ENCODE peak calls at places on chromosomes 1 and 21, in nine cellular contexts. One of them, this sample, is unnamed.

GRCh38 chr1:246569248-246570238 is 3.3 kb downstream of the CNST start:
- DNase-seq in iris pigment epithelial cell: peak; percentile 54
- DNase-seq in T-helper 9 cell: peak; percentile 6
- DNase-seq in NB4: peak; percentile 12
- DNase-seq in GF-D8: peak; percentile 24
- DNase-seq in osteocyte: no peak
- DNase-seq in trophoblast cell: no peak
- DNase-seq in psoas muscle: no peak
- DNase-seq in activated gamma-delta T cell treated with Interleukin-2 at 50 U/mL for 16 hours: peak; percentile 6
- DNase-seq in this sample: peak; percentile 20

GRCh38 chr1:153532161-153532560 is 3.6 kb downstream of the S100A6 start:
- DNase-seq in psoas muscle: no peak
- DNase-seq in T-helper 9 cell: peak; percentile 17
- DNase-seq in iris pigment epithelial cell: no peak
- DNase-seq in trophoblast cell: no peak
- DNase-seq in activated gamma-delta T cell treated with Interleukin-2 at 50 U/mL for 16 hours: peak; percentile 46
- DNase-seq in GF-D8: no peak
- DNase-seq in osteocyte: no peak
- DNase-seq in NB4: peak; percentile 85
- DNase-seq in this sample: no peak

GRCh38 chr21:42845296-42845965 is 33.9 kb downstream of the WDR4 start:
- DNase-seq in T-helper 9 cell: no peak
- DNase-seq in iris pigment epithelial cell: no peak
- DNase-seq in activated gamma-delta T cell treated with Interleukin-2 at 50 U/mL for 16 hours: no peak
- DNase-seq in GF-D8: no peak
- DNase-seq in NB4: no peak
- DNase-seq in trophoblast cell: no peak
- DNase-seq in osteocyte: no peak
- DNase-seq in psoas muscle: peak; percentile 66
- DNase-seq in this sample: no peak

GRCh38 chr1:2604854-2605753 is 18.5 kb downstream of the PRXL2B start:
- DNase-seq in activated gamma-delta T cell treated with Interleukin-2 at 50 U/mL for 16 hours: no peak
- DNase-seq in osteocyte: no peak
- DNase-seq in NB4: no peak
- DNase-seq in GF-D8: no peak
- DNase-seq in T-helper 9 cell: no peak
- DNase-seq in psoas muscle: peak; percentile 33
- DNase-seq in iris pigment epithelial cell: no peak
- DNase-seq in trophoblast cell: no peak
- DNase-seq in this sample: no peak

GRCh38 chr1:247843411-247843810 is 1.7 kb upstream of the OR11L1 start:
- DNase-seq in T-helper 9 cell: no peak
- DNase-seq in activated gamma-delta T cell treated with Interleukin-2 at 50 U/mL for 16 hours: no peak
- DNase-seq in iris pigment epithelial cell: no peak
- DNase-seq in osteocyte: no peak
- DNase-seq in trophoblast cell: no peak
- DNase-seq in GF-D8: no peak
- DNase-seq in psoas muscle: no peak
- DNase-seq in NB4: no peak
- DNase-seq in this sample: no peak

GRCh38 chr1:182080955-182081582 is 19.6 kb upstream of the ZNF648 start:
- DNase-seq in trophoblast cell: no peak
- DNase-seq in osteocyte: peak; percentile 32
- DNase-seq in activated gamma-delta T cell treated with Interleukin-2 at 50 U/mL for 16 hours: no peak
- DNase-seq in iris pigment epithelial cell: peak; percentile 51
- DNase-seq in NB4: peak; percentile 81
- DNase-seq in psoas muscle: no peak
- DNase-seq in T-helper 9 cell: no peak
- DNase-seq in GF-D8: peak; percentile 24
- DNase-seq in this sample: no peak

GRCh38 chr1:231606712-231607111 is 19.9 kb upstream of the DISC1 start:
- DNase-seq in activated gamma-delta T cell treated with Interleukin-2 at 50 U/mL for 16 hours: no peak
- DNase-seq in T-helper 9 cell: no peak
- DNase-seq in GF-D8: no peak
- DNase-seq in trophoblast cell: peak; percentile 42
- DNase-seq in iris pigment epithelial cell: peak; percentile 25
- DNase-seq in psoas muscle: no peak
- DNase-seq in osteocyte: no peak
- DNase-seq in NB4: no peak
- DNase-seq in this sample: no peak

GRCh38 chr1:217769768-217770167 is 138.6 kb downstream of the SPATA17 start:
- DNase-seq in trophoblast cell: no peak
- DNase-seq in osteocyte: no peak
- DNase-seq in activated gamma-delta T cell treated with Interleukin-2 at 50 U/mL for 16 hours: no peak
- DNase-seq in psoas muscle: no peak
- DNase-seq in T-helper 9 cell: no peak
- DNase-seq in iris pigment epithelial cell: no peak
- DNase-seq in NB4: no peak
- DNase-seq in GF-D8: no peak
- DNase-seq in this sample: no peak

GRCh38 chr1:42741706-42742105 is 1.7 kb upstream of the CLDN19 start:
- DNase-seq in GF-D8: no peak
- DNase-seq in osteocyte: no peak
- DNase-seq in NB4: no peak
- DNase-seq in iris pigment epithelial cell: no peak
- DNase-seq in psoas muscle: no peak
- DNase-seq in T-helper 9 cell: no peak
- DNase-seq in trophoblast cell: no peak
- DNase-seq in activated gamma-delta T cell treated with Interleukin-2 at 50 U/mL for 16 hours: no peak
- DNase-seq in this sample: no peak

GRCh38 chr1:107135466-107135865 is 5.4 kb upstream of the NTNG1 start:
- DNase-seq in T-helper 9 cell: no peak
- DNase-seq in osteocyte: no peak
- DNase-seq in NB4: peak; percentile 37
- DNase-seq in GF-D8: no peak
- DNase-seq in iris pigment epithelial cell: peak; percentile 21
- DNase-seq in psoas muscle: no peak
- DNase-seq in trophoblast cell: no peak
- DNase-seq in activated gamma-delta T cell treated with Interleukin-2 at 50 U/mL for 16 hours: no peak
- DNase-seq in this sample: no peak

GRCh38 chr1:114075546-114076249 is 78.0 kb downstream of the SYT6 start:
- DNase-seq in psoas muscle: no peak
- DNase-seq in osteocyte: no peak
- DNase-seq in trophoblast cell: no peak
- DNase-seq in GF-D8: no peak
- DNase-seq in T-helper 9 cell: no peak
- DNase-seq in activated gamma-delta T cell treated with Interleukin-2 at 50 U/mL for 16 hours: no peak
- DNase-seq in iris pigment epithelial cell: no peak
- DNase-seq in NB4: no peak
- DNase-seq in this sample: no peak

GRCh38 chr1:178050084-178050483 is 43.8 kb upstream of the RASAL2 start:
- DNase-seq in psoas muscle: no peak
- DNase-seq in GF-D8: no peak
- DNase-seq in trophoblast cell: no peak
- DNase-seq in osteocyte: no peak
- DNase-seq in T-helper 9 cell: no peak
- DNase-seq in activated gamma-delta T cell treated with Interleukin-2 at 50 U/mL for 16 hours: no peak
- DNase-seq in iris pigment epithelial cell: no peak
- DNase-seq in NB4: no peak
- DNase-seq in this sample: no peak

GRCh38 chr1:34929497-34929852 is at the start of gene DLGAP3:
- DNase-seq in GF-D8: no peak
- DNase-seq in trophoblast cell: no peak
- DNase-seq in iris pigment epithelial cell: no peak
- DNase-seq in psoas muscle: no peak
- DNase-seq in activated gamma-delta T cell treated with Interleukin-2 at 50 U/mL for 16 hours: no peak
- DNase-seq in T-helper 9 cell: no peak
- DNase-seq in NB4: no peak
- DNase-seq in osteocyte: no peak
- DNase-seq in this sample: no peak

GRCh38 chr21:28554660-28555475 is 437.8 kb downstream of the LTN1 start:
- DNase-seq in psoas muscle: no peak
- DNase-seq in osteocyte: no peak
- DNase-seq in iris pigment epithelial cell: peak; percentile 58
- DNase-seq in GF-D8: no peak
- DNase-seq in trophoblast cell: no peak
- DNase-seq in T-helper 9 cell: no peak
- DNase-seq in activated gamma-delta T cell treated with Interleukin-2 at 50 U/mL for 16 hours: no peak
- DNase-seq in NB4: no peak
- DNase-seq in this sample: no peak

GRCh38 chr1:76038306-76039004 is 36.1 kb upstream of the ST6GALNAC3 start:
- DNase-seq in iris pigment epithelial cell: peak; percentile 57
- DNase-seq in trophoblast cell: no peak
- DNase-seq in T-helper 9 cell: no peak
- DNase-seq in osteocyte: no peak
- DNase-seq in psoas muscle: no peak
- DNase-seq in NB4: no peak
- DNase-seq in GF-D8: no peak
- DNase-seq in activated gamma-delta T cell treated with Interleukin-2 at 50 U/mL for 16 hours: no peak
- DNase-seq in this sample: no peak

GRCh38 chr1:115501476-115501875 is 140.3 kb upstream of the VANGL1 start:
- DNase-seq in activated gamma-delta T cell treated with Interleukin-2 at 50 U/mL for 16 hours: no peak
- DNase-seq in osteocyte: no peak
- DNase-seq in iris pigment epithelial cell: no peak
- DNase-seq in NB4: no peak
- DNase-seq in trophoblast cell: no peak
- DNase-seq in GF-D8: no peak
- DNase-seq in psoas muscle: no peak
- DNase-seq in T-helper 9 cell: no peak
- DNase-seq in this sample: no peak

GRCh38 chr1:155183775-155184221 is 10.1 kb downstream of the TRIM46 start:
- DNase-seq in osteocyte: no peak
- DNase-seq in NB4: no peak
- DNase-seq in iris pigment epithelial cell: no peak
- DNase-seq in activated gamma-delta T cell treated with Interleukin-2 at 50 U/mL for 16 hours: no peak
- DNase-seq in T-helper 9 cell: no peak
- DNase-seq in trophoblast cell: no peak
- DNase-seq in GF-D8: no peak
- DNase-seq in psoas muscle: peak; percentile 42
- DNase-seq in this sample: no peak

GRCh38 chr1:80064524-80064923 is 1058.0 kb upstream of the ADGRL4 start:
- DNase-seq in NB4: no peak
- DNase-seq in GF-D8: no peak
- DNase-seq in activated gamma-delta T cell treated with Interleukin-2 at 50 U/mL for 16 hours: no peak
- DNase-seq in psoas muscle: no peak
- DNase-seq in T-helper 9 cell: no peak
- DNase-seq in trophoblast cell: no peak
- DNase-seq in osteocyte: no peak
- DNase-seq in iris pigment epithelial cell: peak; percentile 3
- DNase-seq in this sample: no peak

GRCh38 chr1:218886472-218886871 is 287.2 kb upstream of the LYPLAL1 start:
- DNase-seq in activated gamma-delta T cell treated with Interleukin-2 at 50 U/mL for 16 hours: no peak
- DNase-seq in GF-D8: no peak
- DNase-seq in NB4: no peak
- DNase-seq in iris pigment epithelial cell: peak; percentile 74
- DNase-seq in T-helper 9 cell: no peak
- DNase-seq in osteocyte: no peak
- DNase-seq in trophoblast cell: no peak
- DNase-seq in psoas muscle: no peak
- DNase-seq in this sample: no peak

GRCh38 chr1:241482761-241483250 is 36.7 kb downstream of the FH start:
- DNase-seq in osteocyte: no peak
- DNase-seq in T-helper 9 cell: no peak
- DNase-seq in NB4: no peak
- DNase-seq in psoas muscle: no peak
- DNase-seq in iris pigment epithelial cell: peak; percentile 47
- DNase-seq in activated gamma-delta T cell treated with Interleukin-2 at 50 U/mL for 16 hours: no peak
- DNase-seq in GF-D8: no peak
- DNase-seq in trophoblast cell: no peak
- DNase-seq in this sample: no peak

GRCh38 chr1:167627615-167627864 is 2.5 kb upstream of the RCSD1 start:
- DNase-seq in trophoblast cell: no peak
- DNase-seq in psoas muscle: no peak
- DNase-seq in T-helper 9 cell: no peak
- DNase-seq in NB4: no peak
- DNase-seq in GF-D8: peak; percentile 42
- DNase-seq in activated gamma-delta T cell treated with Interleukin-2 at 50 U/mL for 16 hours: no peak
- DNase-seq in osteocyte: no peak
- DNase-seq in iris pigment epithelial cell: no peak
- DNase-seq in this sample: peak; percentile 53

GRCh38 chr1:170967042-170967910 is 31.9 kb downstream of the MROH9 start:
- DNase-seq in osteocyte: no peak
- DNase-seq in iris pigment epithelial cell: peak; percentile 65
- DNase-seq in activated gamma-delta T cell treated with Interleukin-2 at 50 U/mL for 16 hours: no peak
- DNase-seq in NB4: peak; percentile 26
- DNase-seq in T-helper 9 cell: no peak
- DNase-seq in GF-D8: no peak
- DNase-seq in trophoblast cell: peak; percentile 12
- DNase-seq in psoas muscle: no peak
- DNase-seq in this sample: peak; percentile 21

GRCh38 chr1:1827089-1827433 is 48.8 kb upstream of the NADK start:
- DNase-seq in NB4: no peak
- DNase-seq in osteocyte: no peak
- DNase-seq in psoas muscle: no peak
- DNase-seq in iris pigment epithelial cell: no peak
- DNase-seq in T-helper 9 cell: no peak
- DNase-seq in activated gamma-delta T cell treated with Interleukin-2 at 50 U/mL for 16 hours: no peak
- DNase-seq in trophoblast cell: no peak
- DNase-seq in GF-D8: no peak
- DNase-seq in this sample: no peak

GRCh38 chr1:68191717-68192116 is 40.6 kb downstream of the WLS start:
- DNase-seq in NB4: no peak
- DNase-seq in T-helper 9 cell: no peak
- DNase-seq in GF-D8: no peak
- DNase-seq in trophoblast cell: no peak
- DNase-seq in iris pigment epithelial cell: no peak
- DNase-seq in osteocyte: no peak
- DNase-seq in activated gamma-delta T cell treated with Interleukin-2 at 50 U/mL for 16 hours: no peak
- DNase-seq in psoas muscle: no peak
- DNase-seq in this sample: no peak

GRCh38 chr1:3003941-3004270 is 17.4 kb upstream of the ACTRT2 start:
- DNase-seq in psoas muscle: peak; percentile 31
- DNase-seq in iris pigment epithelial cell: no peak
- DNase-seq in NB4: no peak
- DNase-seq in osteocyte: no peak
- DNase-seq in trophoblast cell: no peak
- DNase-seq in activated gamma-delta T cell treated with Interleukin-2 at 50 U/mL for 16 hours: no peak
- DNase-seq in T-helper 9 cell: no peak
- DNase-seq in GF-D8: no peak
- DNase-seq in this sample: no peak

GRCh38 chr1:63980706-63981407 is 207.0 kb downstream of the ROR1 start:
- DNase-seq in osteocyte: no peak
- DNase-seq in trophoblast cell: peak; percentile 46
- DNase-seq in GF-D8: no peak
- DNase-seq in NB4: no peak
- DNase-seq in activated gamma-delta T cell treated with Interleukin-2 at 50 U/mL for 16 hours: no peak
- DNase-seq in T-helper 9 cell: no peak
- DNase-seq in psoas muscle: no peak
- DNase-seq in iris pigment epithelial cell: no peak
- DNase-seq in this sample: no peak

GRCh38 chr1:164524810-164525209 is 34.2 kb upstream of the PBX1 start:
- DNase-seq in activated gamma-delta T cell treated with Interleukin-2 at 50 U/mL for 16 hours: no peak
- DNase-seq in T-helper 9 cell: no peak
- DNase-seq in trophoblast cell: no peak
- DNase-seq in iris pigment epithelial cell: peak; percentile 6
- DNase-seq in GF-D8: no peak
- DNase-seq in osteocyte: no peak
- DNase-seq in NB4: no peak
- DNase-seq in psoas muscle: no peak
- DNase-seq in this sample: no peak

This sample was measured in B cell.